ENCODE peak calls at places on chromosomes 13 and 19, in four cellular contexts. T, G, Z and J are unnamed samples.

GRCh38 chr13:99380921-99381645 is 73.9 kb upstream of the GPR183 start:
- DNase-seq in T (no peak), G (no peak), Z (no peak), J (no peak)

GRCh38 chr13:67736646-67737420 is 506.7 kb upstream of the PCDH9 start:
- DNase-seq in T (peak; percentile 4), G (no peak), Z (peak; percentile 30), J (no peak)

GRCh38 chr19:32539240-32539916 is 41.6 kb upstream of the PDCD5 start:
- DNase-seq in T (no peak), G (no peak), Z (no peak), J (no peak)

GRCh38 chr13:109790951-109791605 is 4.7 kb upstream of the IRS2 start:
- DNase-seq in T (peak; percentile 33), G (peak; percentile 36), Z (no peak), J (peak; percentile 25)

GRCh38 chr19:43586346-43586745 is 9.6 kb downstream of the IRGQ start:
- DNase-seq in T (no peak), G (no peak), Z (no peak), J (no peak)

GRCh38 chr19:43380771-43381386 is 27.4 kb downstream of the CD177 start:
- DNase-seq in T (no peak), G (no peak), Z (no peak), J (no peak)

GRCh38 chr13:90232291-90232690 is 1115.2 kb upstream of the MIR17HG start:
- DNase-seq in T (no peak), G (no peak), Z (no peak), J (no peak)

GRCh38 chr19:34847393-34847792 is 74.4 kb upstream of the ZNF599 start:
- DNase-seq in T (no peak), G (no peak), Z (no peak), J (no peak)

GRCh38 chr13:73089216-73089615 is 30.4 kb downstream of the KLF5 start:
- DNase-seq in T (no peak), G (no peak), Z (no peak), J (no peak)

GRCh38 chr19:33286899-33287298 is 15.4 kb downstream of the CEBPA start:
- DNase-seq in T (no peak), G (no peak), Z (no peak), J (no peak)